ENCODE peak calls at places on chromosomes 3 and 15, in five cellular contexts. P is amniotic epithelial cell; L is activated CD4-positive, alpha-beta T cell treated with anti-CD3 and anti-CD28 coated beads, Interleukin-2, amount 10 ng/mL, durations not matched to agents 7 days and 5 days; R is mesendoderm; I is HuH-7. Q is an unnamed sample.

GRCh38 chr3:169478566-169479313 is 184.8 kb downstream of the MECOM start:
- DNase-seq in P (peak; percentile 76), L (no peak), R (peak; percentile 87), I (no peak), Q (no peak)

GRCh38 chr3:55604414-55604813 is 117.3 kb upstream of the WNT5A start:
- DNase-seq in P (no peak), L (no peak), R (no peak), I (no peak), Q (no peak)

GRCh38 chr3:184685646-184686045 is 26.2 kb downstream of the MAGEF1 start:
- DNase-seq in P (no peak), L (no peak), R (peak; percentile 92), I (no peak), Q (no peak)

GRCh38 chr3:161630791-161631190 is 134.2 kb downstream of the OTOL1 start:
- DNase-seq in P (peak; percentile 21), L (no peak), R (peak; percentile 37), I (no peak), Q (no peak)

GRCh38 chr15:42729409-42729808 is 7.5 kb downstream of the CDAN1 start:
- DNase-seq in P (no peak), L (no peak), R (no peak), I (no peak), Q (no peak)

GRCh38 chr15:63655683-63656372 is 58.6 kb downstream of the FBXL22 start:
- DNase-seq in P (no peak), L (no peak), R (no peak), I (no peak), Q (no peak)

GRCh38 chr15:83205725-83206324 is 1.8 kb downstream of the HDGFL3 start:
- DNase-seq in P (no peak), L (no peak), R (no peak), I (no peak), Q (no peak)

GRCh38 chr3:37974121-37974927 is 16.3 kb upstream of the VILL start:
- DNase-seq in P (peak; percentile 69), L (peak; percentile 78), R (peak; percentile 89), I (peak; percentile 81), Q (no peak)

GRCh38 chr3:101068876-101069606 is 75.8 kb upstream of the ABI3BP start:
- DNase-seq in P (no peak), L (no peak), R (no peak), I (no peak), Q (no peak)

GRCh38 chr15:60520041-60520824 is 41.3 kb upstream of the ICE2 start:
- DNase-seq in P (peak; percentile 29), L (no peak), R (peak; percentile 74), I (no peak), Q (no peak)